ENCODE peak calls at places on chromosome 2, in four cellular contexts. O, V, E and W are unnamed samples.

GRCh38 chr2:31886700-31887099 is 124.1 kb downstream of the MEMO1 start:
- DNase-seq in E (peak), V (no peak), O (peak), W (no peak)

GRCh38 chr2:8023241-8023640 is 658.6 kb upstream of the ID2 start:
- DNase-seq in V (peak), O (no peak), E (no peak), W (no peak)

GRCh38 chr2:47690132-47690531 is 92.8 kb upstream of the MSH6 start:
- DNase-seq in O (no peak), E (no peak), V (no peak), W (no peak)

GRCh38 chr2:240812721-240813120 is 7.3 kb downstream of the KIF1A start:
- DNase-seq in O (no peak), E (no peak), V (no peak), W (no peak)

GRCh38 chr2:228318218-228318617 is 136.7 kb upstream of the SPHKAP start:
- DNase-seq in O (no peak), V (no peak), E (peak), W (no peak)

GRCh38 chr2:206515580-206515979 is 72.2 kb downstream of the ADAM23 start:
- DNase-seq in E (no peak), O (no peak), V (no peak), W (no peak)

GRCh38 chr2:177252808-177253531 is 11.6 kb downstream of the NFE2L2 start:
- DNase-seq in O (no peak), V (no peak), E (no peak), W (no peak)

GRCh38 chr2:234999740-235000425 is 48.1 kb downstream of the SH3BP4 start:
- DNase-seq in O (no peak), V (no peak), E (no peak), W (no peak)

GRCh38 chr2:96154506-96155380 is 9.5 kb upstream of the DUSP2 start:
- DNase-seq in E (no peak), O (no peak), V (no peak), W (no peak)

GRCh38 chr2:177906041-177906718 is 166.4 kb downstream of the PDE11A start:
- DNase-seq in O (peak), E (peak), V (peak), W (peak)

GRCh38 chr2:33314541-33314940 is 161.9 kb upstream of the RASGRP3 start:
- DNase-seq in E (no peak), O (no peak), V (no peak), W (no peak)

GRCh38 chr2:171531291-171531690 is 9.0 kb downstream of the CYBRD1 start:
- DNase-seq in V (no peak), O (peak), E (no peak), W (no peak)

GRCh38 chr2:195280024-195280423 is 377.0 kb upstream of the SLC39A10 start:
- DNase-seq in V (no peak), O (no peak), E (no peak), W (no peak)

GRCh38 chr2:217861334-217861877 is 141.4 kb downstream of the TNS1 start:
- DNase-seq in V (no peak), O (no peak), E (no peak), W (no peak)

GRCh38 chr2:217859926-217860325 is 142.9 kb downstream of the TNS1 start:
- DNase-seq in E (no peak), V (no peak), O (no peak), W (no peak)

GRCh38 chr2:217857624-217858506 is 144.9 kb downstream of the TNS1 start:
- DNase-seq in O (no peak), E (no peak), V (no peak), W (no peak)

GRCh38 chr2:217856871-217857270 is 145.9 kb downstream of the TNS1 start:
- DNase-seq in V (no peak), E (no peak), O (no peak), W (no peak)

GRCh38 chr2:217858519-217859466 is 144.0 kb downstream of the TNS1 start:
- DNase-seq in E (peak), O (peak), V (no peak), W (no peak)
- TF ChIP-seq TAF1 in E (no peak), O (no peak), V (no peak), W (no peak)

GRCh38 chr2:10356459-10356851 is 53.8 kb downstream of the HPCAL1 start:
- DNase-seq in O (no peak), V (no peak), E (no peak), W (no peak)

GRCh38 chr2:10354399-10354798 is 51.7 kb downstream of the HPCAL1 start:
- DNase-seq in O (no peak), E (no peak), V (no peak), W (no peak)

GRCh38 chr2:10357193-10357592 is 54.5 kb downstream of the HPCAL1 start:
- DNase-seq in O (no peak), V (no peak), E (no peak), W (no peak)

GRCh38 chr2:10353931-10354330 is 51.2 kb downstream of the HPCAL1 start:
- DNase-seq in E (no peak), O (no peak), V (no peak), W (no peak)

DNA sequence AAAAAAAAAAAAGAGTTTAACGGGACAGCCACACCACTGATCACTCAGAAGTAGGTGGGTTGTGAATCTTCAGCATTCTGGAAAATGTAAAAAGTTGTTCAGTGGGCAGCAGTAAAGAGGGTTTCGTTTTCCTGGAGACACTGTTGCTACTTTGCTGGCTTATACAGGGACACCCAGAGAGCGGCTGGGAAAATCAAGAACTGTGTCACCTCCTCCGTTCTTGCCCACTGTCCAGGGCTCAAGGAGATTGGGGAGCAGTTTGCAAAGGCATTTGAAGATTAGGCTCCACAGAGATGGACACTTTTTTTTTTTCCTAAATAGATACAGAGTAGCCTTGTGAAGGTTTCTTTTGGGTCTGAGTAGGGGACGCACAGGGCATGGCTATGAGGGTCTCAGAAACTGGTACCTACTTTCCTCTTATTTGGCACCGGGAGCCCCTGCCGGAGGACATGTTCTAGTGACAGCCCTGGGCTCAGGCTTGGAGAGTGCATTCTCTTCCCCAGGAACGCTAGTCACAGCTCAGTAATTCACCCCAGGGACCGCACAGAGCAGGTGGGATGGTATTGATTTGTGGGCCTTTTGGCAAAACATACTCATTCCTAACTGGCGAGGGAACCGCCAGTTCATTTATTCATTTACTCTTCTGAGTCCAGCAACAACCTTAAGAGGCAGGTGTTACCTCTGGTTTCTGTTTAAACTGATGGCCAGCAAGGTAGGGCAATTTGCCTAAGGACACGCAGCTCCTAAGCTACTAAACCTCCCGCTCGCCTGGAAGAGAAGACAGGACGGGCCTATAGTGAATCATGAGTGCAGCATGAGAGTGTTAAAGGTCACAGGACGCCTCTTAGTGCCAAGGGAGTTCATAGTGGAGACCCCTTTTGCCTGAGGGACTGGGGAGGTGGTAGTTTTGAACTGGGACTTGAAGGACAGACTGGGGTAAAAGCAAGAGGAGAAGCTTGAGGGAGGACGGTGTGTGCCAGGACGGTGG is 53.1 kb downstream of the HPCAL1 start:
- DNase-seq in V (no peak), O (no peak), E (no peak), W (no peak)
- TF ChIP-seq TAF1 in V (no peak), O (no peak), E (no peak), W (no peak)

GRCh38 chr2:42944744-42945415 is 152.5 kb upstream of the HAAO start:
- DNase-seq in V (no peak), O (peak), E (peak), W (no peak)
- TF ChIP-seq TAF1 in V (no peak), O (no peak), E (no peak), W (no peak)

GRCh38 chr2:138601438-138602165 is 100.0 kb downstream of the SPOPL start:
- DNase-seq in V (no peak), O (no peak), E (no peak), W (no peak)
- TF ChIP-seq TAF1 in V (no peak), O (no peak), E (no peak), W (no peak)

DNA sequence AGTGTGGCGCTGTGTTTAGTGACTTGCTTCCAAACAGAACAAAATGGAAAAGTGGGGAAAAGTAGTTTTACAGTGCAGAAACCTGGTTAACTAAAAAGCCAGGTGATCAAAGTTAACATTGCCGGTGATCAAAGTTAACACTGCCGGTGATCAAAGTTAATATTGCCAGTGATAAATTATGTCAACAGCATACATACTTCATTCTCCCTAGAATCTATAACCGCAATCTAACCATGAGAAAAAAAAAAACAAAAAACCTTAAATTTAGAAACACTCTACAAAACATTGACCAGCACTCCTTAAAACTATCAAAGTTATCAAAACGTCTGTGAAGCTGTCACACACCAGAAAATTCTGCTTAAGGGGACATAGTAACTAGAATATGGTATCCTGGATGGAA is 18.6 kb downstream of the MAP4K3 start:
- DNase-seq in E (no peak), V (no peak), O (no peak), W (no peak)
- TF ChIP-seq TAF1 in E (no peak), V (no peak), O (no peak), W (no peak)

DNA sequence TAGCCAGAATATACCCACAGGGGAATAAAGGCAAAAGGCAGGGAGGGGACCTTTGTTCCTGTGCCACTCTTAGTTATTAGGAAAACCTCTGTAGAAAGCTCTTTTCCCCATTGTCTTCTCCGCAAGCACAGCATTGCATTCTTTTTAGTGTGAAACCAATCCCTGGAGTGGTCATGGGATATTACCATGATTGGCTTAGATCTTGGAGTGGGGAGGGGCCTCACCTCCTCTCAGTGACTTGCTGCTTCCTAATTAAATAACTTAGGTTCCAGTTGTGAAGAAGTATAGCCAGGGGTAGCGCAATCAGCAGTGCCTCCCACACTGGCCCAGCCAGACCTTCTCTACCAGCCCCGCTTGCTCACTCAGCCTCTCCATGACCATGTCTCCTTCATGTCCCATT is 49.9 kb upstream of the AFF3 start:
- DNase-seq in V (no peak), O (no peak), E (no peak), W (no peak)
- TF ChIP-seq TAF1 in V (no peak), O (no peak), E (no peak), W (no peak)

DNA sequence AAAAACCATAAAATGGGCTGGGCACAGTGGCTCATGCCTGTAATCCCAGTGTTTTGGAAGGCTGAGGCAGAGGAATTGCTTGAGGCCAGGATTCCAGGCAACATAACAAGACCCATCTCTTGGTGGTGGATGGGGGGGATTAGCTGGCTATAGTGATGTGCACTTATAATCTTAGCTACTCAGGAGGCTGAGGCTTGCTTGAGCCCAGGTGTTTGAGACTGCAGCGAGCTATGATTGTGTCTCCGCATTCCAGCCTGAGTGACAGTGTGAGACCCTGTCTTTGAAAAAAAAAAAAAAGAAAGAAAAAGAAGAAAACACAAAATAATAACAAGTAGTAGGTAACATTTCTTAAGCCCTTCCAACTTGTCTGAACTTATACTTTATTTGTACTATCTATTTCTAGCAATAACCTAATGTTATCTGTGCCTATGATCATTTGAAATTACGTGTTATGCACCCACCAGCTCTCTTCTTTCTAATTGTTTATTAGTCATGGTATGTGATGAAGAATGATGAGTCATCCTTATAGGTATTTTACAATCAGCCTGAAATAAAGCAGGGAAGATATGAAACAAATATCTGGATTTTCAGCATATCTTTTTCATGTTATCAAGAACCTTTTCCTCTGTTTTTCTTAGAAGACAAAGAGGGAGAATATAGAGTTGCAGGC is 129.4 kb upstream of the UNC80 start:
- DNase-seq in O (no peak), E (no peak), V (no peak), W (no peak)
- TF ChIP-seq TAF1 in O (no peak), E (no peak), V (no peak), W (no peak)

GRCh38 chr2:16709769-16710168 is 44.1 kb upstream of the CYRIA start:
- DNase-seq in E (no peak), O (no peak), V (no peak), W (no peak)
- TF ChIP-seq TAF1 in E (no peak), O (no peak), V (no peak), W (no peak)

GRCh38 chr2:59032469-59032868 is 791.3 kb upstream of the FANCL start:
- DNase-seq in E (no peak), V (no peak), O (no peak), W (no peak)
- TF ChIP-seq TAF1 in E (no peak), V (no peak), O (no peak), W (no peak)

DNA sequence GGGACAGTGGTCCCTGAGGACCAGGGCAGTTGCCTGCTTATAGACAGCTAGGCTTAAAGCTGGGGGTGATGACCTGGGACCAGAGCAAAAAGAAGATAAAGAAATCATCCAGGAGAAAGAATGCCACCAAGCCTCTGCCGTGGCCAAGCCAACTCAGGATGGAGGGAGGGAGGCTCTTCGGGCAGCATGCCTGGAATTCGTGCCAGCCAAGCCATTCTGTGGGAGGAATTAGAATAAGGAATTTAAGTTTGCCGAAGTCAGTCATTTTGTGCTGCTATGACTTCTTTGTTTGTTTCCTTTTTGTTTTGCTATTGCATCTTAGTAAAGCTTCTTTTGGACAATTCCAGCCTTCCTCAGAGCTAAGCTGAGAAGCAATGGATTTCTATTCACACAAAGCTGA is 124.1 kb downstream of the EN1 start:
- DNase-seq in E (no peak), O (no peak), V (no peak), W (no peak)
- TF ChIP-seq TAF1 in E (no peak), O (no peak), V (no peak), W (no peak)